ENCODE peak calls at places on chromosomes 4 and X, in five cellular contexts. One of them, this sample, is unnamed.
A peak's percentile ranks its signal among the peaks of the same experiment; 100 is the strongest.

GRCh38 chr4:154417358-154417673 is 74.3 kb downstream of the DCHS2 start:
- DNase-seq in T-helper 2 cell: no peak
- DNase-seq in GM19239: no peak
- DNase-seq in GM12878: no peak
- DNase-seq in posterior vena cava: no peak
- DNase-seq in this sample: no peak

GRCh38 chrX:145631461-145631951 is 186.1 kb upstream of the SLITRK2 start:
- DNase-seq in T-helper 2 cell: no peak
- DNase-seq in GM19239: no peak
- DNase-seq in GM12878: no peak
- DNase-seq in posterior vena cava: no peak
- DNase-seq in this sample: no peak

GRCh38 chrX:71906133-71906532 is 4.5 kb upstream of the NHSL2 start:
- DNase-seq in T-helper 2 cell: no peak
- DNase-seq in GM19239: no peak
- DNase-seq in GM12878: no peak
- DNase-seq in posterior vena cava: no peak
- DNase-seq in this sample: no peak

GRCh38 chr4:21973850-21974249 is 25.3 kb upstream of the KCNIP4 start:
- DNase-seq in T-helper 2 cell: no peak
- DNase-seq in GM19239: no peak
- DNase-seq in GM12878: no peak
- DNase-seq in posterior vena cava: no peak
- DNase-seq in this sample: no peak

GRCh38 chrX:39613997-39614679 is 483.6 kb downstream of the BCOR start:
- DNase-seq in T-helper 2 cell: no peak
- DNase-seq in GM19239: peak; percentile 8
- DNase-seq in GM12878: peak; percentile 46
- DNase-seq in posterior vena cava: no peak
- DNase-seq in this sample: no peak

GRCh38 chrX:32483534-32484136 is 727.7 kb downstream of the DMD start:
- DNase-seq in T-helper 2 cell: no peak
- DNase-seq in GM19239: no peak
- DNase-seq in GM12878: no peak
- DNase-seq in posterior vena cava: no peak
- DNase-seq in this sample: no peak

GRCh38 chr4:4875147-4875546 is 15.7 kb downstream of the MSX1 start:
- DNase-seq in T-helper 2 cell: no peak
- DNase-seq in GM19239: no peak
- DNase-seq in GM12878: no peak
- DNase-seq in posterior vena cava: no peak
- DNase-seq in this sample: no peak

GRCh38 chr4:75675004-75675531 is 1.9 kb upstream of the G3BP2 start:
- DNase-seq in T-helper 2 cell: no peak
- DNase-seq in GM19239: no peak
- DNase-seq in GM12878: no peak
- DNase-seq in posterior vena cava: no peak
- DNase-seq in this sample: no peak

GRCh38 chr4:83328486-83328885 is 6.2 kb downstream of the HPSE start:
- DNase-seq in T-helper 2 cell: no peak
- DNase-seq in GM19239: no peak
- DNase-seq in GM12878: no peak
- DNase-seq in posterior vena cava: no peak
- DNase-seq in this sample: no peak

GRCh38 chr4:186068581-186069402 is at the start of gene TLR3:
- DNase-seq in T-helper 2 cell: no peak
- DNase-seq in GM19239: no peak
- DNase-seq in GM12878: no peak
- DNase-seq in posterior vena cava: no peak
- DNase-seq in this sample: no peak

GRCh38 chrX:46704767-46705386 is 54.0 kb downstream of the SLC9A7 start:
- DNase-seq in T-helper 2 cell: no peak
- DNase-seq in GM19239: peak; percentile 9
- DNase-seq in GM12878: peak; percentile 83
- DNase-seq in posterior vena cava: no peak
- DNase-seq in this sample: no peak

GRCh38 chr4:87081826-87082225 is 138.6 kb downstream of the KLHL8 start:
- DNase-seq in T-helper 2 cell: no peak
- DNase-seq in GM19239: no peak
- DNase-seq in GM12878: no peak
- DNase-seq in posterior vena cava: no peak
- DNase-seq in this sample: no peak

GRCh38 chr4:100431416-100431815 is 86.4 kb downstream of the EMCN start:
- DNase-seq in T-helper 2 cell: no peak
- DNase-seq in GM19239: no peak
- DNase-seq in GM12878: no peak
- DNase-seq in posterior vena cava: no peak
- DNase-seq in this sample: no peak

GRCh38 chrX:107700317-107700774 is 72.0 kb downstream of the PRPS1 start:
- DNase-seq in T-helper 2 cell: no peak
- DNase-seq in GM19239: no peak
- DNase-seq in GM12878: no peak
- DNase-seq in posterior vena cava: no peak
- DNase-seq in this sample: peak; percentile 80

GRCh38 chr4:121765368-121765705 is 373 bp upstream of the SMIM43 start:
- DNase-seq in T-helper 2 cell: no peak
- DNase-seq in GM19239: no peak
- DNase-seq in GM12878: no peak
- DNase-seq in posterior vena cava: no peak
- DNase-seq in this sample: no peak

GRCh38 chr4:178784491-178784890 is 1342.3 kb upstream of the AGA start:
- DNase-seq in T-helper 2 cell: no peak
- DNase-seq in GM19239: no peak
- DNase-seq in GM12878: no peak
- DNase-seq in posterior vena cava: no peak
- DNase-seq in this sample: no peak

GRCh38 chr4:6071191-6071958 is 53.1 kb upstream of the C4orf50 start:
- DNase-seq in T-helper 2 cell: no peak
- DNase-seq in GM19239: no peak
- DNase-seq in GM12878: no peak
- DNase-seq in posterior vena cava: peak; percentile 64
- DNase-seq in this sample: peak; percentile 40

GRCh38 chr4:73901031-73901430 is 31.8 kb downstream of the CXCL1 start:
- DNase-seq in T-helper 2 cell: no peak
- DNase-seq in GM19239: no peak
- DNase-seq in GM12878: no peak
- DNase-seq in posterior vena cava: no peak
- DNase-seq in this sample: no peak

This sample was measured in sigmoid colon.